ENCODE peak calls at places on chromosomes 11 and 22, in four cellular contexts. S is naive thymus-derived CD4-positive, alpha-beta T cell; R is hepatocyte; K is naive B cell. V is an unnamed sample.

GRCh38 chr11:67404515-67405195 is 772 bp downstream of the TBC1D10C start:
- DNase-seq in S (no peak), K (no peak), R (no peak), V (no peak)

GRCh38 chr22:40684728-40685127 is 5.4 kb downstream of the MCHR1 start:
- DNase-seq in K (no peak), R (no peak), S (no peak), V (no peak)

GRCh38 chr11:16763746-16764145 is 25.3 kb downstream of the C11orf58 start:
- DNase-seq in K (no peak), S (no peak), R (no peak), V (no peak)

GRCh38 chr11:2673871-2674471 is 25.8 kb downstream of the KCNQ1OT1 start:
- DNase-seq in K (no peak), S (no peak), R (no peak), V (no peak)

GRCh38 chr22:27866136-27867091 is 52.6 kb downstream of the PITPNB start:
- DNase-seq in R (peak), K (no peak), S (no peak), V (no peak)

GRCh38 chr11:111459506-111460270 is 52.5 kb downstream of the BTG4 start:
- DNase-seq in S (no peak), R (no peak), K (no peak), V (no peak)

GRCh38 chr11:128669491-128669890 is 24.4 kb upstream of the FLI1 start:
- DNase-seq in S (no peak), R (no peak), K (no peak), V (no peak)

GRCh38 chr11:67384851-67385366 is 6.9 kb upstream of the RAD9A start:
- DNase-seq in K (no peak), S (no peak), R (no peak), V (no peak)

GRCh38 chr11:61174949-61175348 is 13.7 kb upstream of the VPS37C start:
- DNase-seq in K (no peak), S (no peak), R (no peak), V (no peak)

GRCh38 chr11:110112457-110112856 is 19.3 kb downstream of the ZC3H12C start:
- DNase-seq in R (no peak), K (no peak), S (no peak), V (no peak)

GRCh38 chr11:131851951-131852350 is 481.5 kb downstream of the NTM start:
- DNase-seq in R (no peak), S (no peak), K (no peak), V (no peak)

GRCh38 chr11:128323381-128323780 is 264.0 kb downstream of the ETS1 start:
- DNase-seq in R (peak), K (peak), S (peak), V (peak)

GRCh38 chr11:2587976-2588748 is 111.6 kb downstream of the KCNQ1OT1 start:
- DNase-seq in R (peak), K (no peak), S (no peak), V (no peak)

GRCh38 chr11:129620705-129621104 is 194.9 kb upstream of the TMEM45B start:
- DNase-seq in K (no peak), R (no peak), S (no peak), V (no peak)

GRCh38 chr22:23750374-23750743 is 553 bp downstream of the ZNF70 start:
- DNase-seq in R (no peak), K (no peak), S (no peak), V (no peak)

GRCh38 chr22:38802671-38803121 is 8.8 kb upstream of the DNAL4 start:
- DNase-seq in R (peak), S (no peak), K (no peak), V (no peak)

GRCh38 chr11:46026616-46027293 is 94.5 kb downstream of the PHF21A start:
- DNase-seq in K (no peak), R (no peak), S (no peak), V (no peak)

GRCh38 chr11:12981879-12982531 is 27.1 kb upstream of the RASSF10 start:
- DNase-seq in R (peak), K (no peak), S (no peak), V (no peak)

GRCh38 chr11:134120143-134120850 is 51.4 kb downstream of the JAM3 start:
- DNase-seq in K (no peak), R (peak), S (no peak), V (no peak)

GRCh38 chr11:130846606-130847005 is 69.7 kb downstream of the SNX19 start:
- DNase-seq in S (no peak), R (no peak), K (no peak), V (no peak)

GRCh38 chr11:115411114-115411513 is 93.1 kb downstream of the CADM1 start:
- DNase-seq in S (no peak), R (no peak), K (no peak), V (no peak)

GRCh38 chr11:134634897-134635831 is 223.1 kb upstream of the B3GAT1 start:
- DNase-seq in K (no peak), R (peak), S (no peak), V (no peak)